ENCODE peak calls at places on chromosome 22, in six cellular contexts. G is uterus, F is PC-3, S is H9, X is kidney, H is mesendoderm. V is an unnamed sample.

GRCh38 chr22:41543854-41544670 is at the start of gene POLR3H:
- DNase-seq in G (peak), F (peak), S (peak), X (peak), H (peak), V (peak)

GRCh38 chr22:44952863-44953790 is 56.7 kb downstream of the PHF21B start:
- DNase-seq in G (no peak), F (no peak), S (peak), X (no peak), H (peak), V (no peak)

GRCh38 chr22:23500508-23501208 is 79.4 kb downstream of the IGLL1 start:
- DNase-seq in G (no peak), F (no peak), S (no peak), X (peak), H (peak), V (no peak)

GRCh38 chr22:48210812-48211211 is 1448.4 kb downstream of the TBC1D22A start:
- DNase-seq in G (no peak), F (no peak), S (no peak), X (no peak), H (no peak), V (no peak)

GRCh38 chr22:19213001-19213400 is 34.5 kb upstream of the SLC25A1 start:
- DNase-seq in G (no peak), F (no peak), S (no peak), X (no peak), H (no peak), V (no peak)

GRCh38 chr22:48453751-48454485 is 1373.8 kb downstream of the BRD1 start:
- DNase-seq in G (no peak), F (no peak), S (no peak), X (peak), H (no peak), V (no peak)

GRCh38 chr22:35842954-35843353 is 125.3 kb downstream of the APOL5 start:
- DNase-seq in G (no peak), F (peak), S (peak), X (no peak), H (peak), V (no peak)

GRCh38 chr22:48644108-48644507 is 1183.6 kb downstream of the BRD1 start:
- DNase-seq in G (no peak), F (no peak), S (no peak), X (no peak), H (peak), V (no peak)

GRCh38 chr22:24191381-24191841 is 10.1 kb downstream of the SUSD2 start:
- DNase-seq in G (no peak), F (no peak), S (peak), X (peak), H (no peak), V (no peak)

GRCh38 chr22:36029406-36029755 is 757 bp upstream of the RBFOX2 start:
- DNase-seq in G (no peak), F (no peak), S (no peak), X (no peak), H (no peak), V (no peak)

GRCh38 chr22:36612458-36612857 is 83.5 kb upstream of the EIF3D start:
- DNase-seq in G (no peak), F (peak), S (no peak), X (no peak), H (no peak), V (no peak)

GRCh38 chr22:35835998-35836691 is 118.5 kb downstream of the APOL5 start:
- DNase-seq in G (peak), F (peak), S (peak), X (no peak), H (peak), V (peak)

GRCh38 chr22:35629406-35630234 is 12.5 kb upstream of the MB start:
- DNase-seq in G (peak), F (peak), S (peak), X (peak), H (peak), V (peak)

GRCh38 chr22:35434061-35434750 is 34.3 kb downstream of the MCM5 start:
- DNase-seq in G (no peak), F (no peak), S (no peak), X (no peak), H (peak), V (no peak)

GRCh38 chr22:24244144-24244787 is 616 bp downstream of the GGT5 start:
- DNase-seq in G (peak), F (no peak), S (no peak), X (peak), H (no peak), V (no peak)

GRCh38 chr22:24499706-24500105 is 4.6 kb downstream of the UPB1 start:
- DNase-seq in G (no peak), F (no peak), S (no peak), X (peak), H (no peak), V (no peak)

GRCh38 chr22:48802576-48802975 is 1025.1 kb downstream of the BRD1 start:
- DNase-seq in G (no peak), F (no peak), S (no peak), X (no peak), H (no peak), V (no peak)

GRCh38 chr22:43860831-43861230 is 1.5 kb downstream of the SULT4A1 start:
- DNase-seq in G (no peak), F (no peak), S (peak), X (peak), H (peak), V (no peak)

GRCh38 chr22:24289781-24290181 is 19.1 kb downstream of the SPECC1L start:
- DNase-seq in G (no peak), F (no peak), S (no peak), X (no peak), H (peak), V (no peak)

GRCh38 chr22:10961043-10961860 is 4566.7 kb upstream of the OR11H1 start:
- DNase-seq in G (no peak), F (no peak), S (no peak), X (peak), H (no peak), V (no peak)

GRCh38 chr22:44698531-44699421 is 3.2 kb upstream of the PRR5 start:
- DNase-seq in G (peak), F (no peak), S (peak), X (no peak), H (peak), V (no peak)

GRCh38 chr22:21761086-21761485 is 25.5 kb upstream of the YPEL1 start:
- DNase-seq in G (no peak), F (no peak), S (no peak), X (no peak), H (no peak), V (no peak)

GRCh38 chr22:27207907-27208306 is 550.5 kb downstream of the MIAT start:
- DNase-seq in G (no peak), F (no peak), S (no peak), X (no peak), H (no peak), V (no peak)

GRCh38 chr22:19974935-19975706 is 33.5 kb upstream of the TXNRD2 start:
- DNase-seq in G (no peak), F (peak), S (peak), X (no peak), H (peak), V (no peak)

GRCh38 chr22:34966980-34967379 is 99.0 kb upstream of the ISX start:
- DNase-seq in G (no peak), F (peak), S (no peak), X (no peak), H (peak), V (no peak)

GRCh38 chr22:48310740-48311139 is 1516.9 kb downstream of the BRD1 start:
- DNase-seq in G (no peak), F (no peak), S (no peak), X (peak), H (no peak), V (no peak)

GRCh38 chr22:24432059-24432853 is 4.9 kb downstream of the ADORA2A start:
- DNase-seq in G (peak), F (no peak), S (no peak), X (peak), H (no peak), V (no peak)

GRCh38 chr22:36399473-36399780 is 11.7 kb upstream of the MYH9 start:
- DNase-seq in G (no peak), F (peak), S (no peak), X (no peak), H (no peak), V (no peak)

GRCh38 chr22:24517446-24517845 is 22.3 kb downstream of the UPB1 start:
- DNase-seq in G (no peak), F (no peak), S (no peak), X (no peak), H (no peak), V (no peak)

GRCh38 chr22:44648085-44648820 is 53.8 kb upstream of the PRR5 start:
- DNase-seq in G (no peak), F (no peak), S (peak), X (peak), H (no peak), V (no peak)

GRCh38 chr22:36415415-36416168 is 27.8 kb upstream of the MYH9 start:
- DNase-seq in G (no peak), F (no peak), S (no peak), X (no peak), H (peak), V (no peak)

DNA sequence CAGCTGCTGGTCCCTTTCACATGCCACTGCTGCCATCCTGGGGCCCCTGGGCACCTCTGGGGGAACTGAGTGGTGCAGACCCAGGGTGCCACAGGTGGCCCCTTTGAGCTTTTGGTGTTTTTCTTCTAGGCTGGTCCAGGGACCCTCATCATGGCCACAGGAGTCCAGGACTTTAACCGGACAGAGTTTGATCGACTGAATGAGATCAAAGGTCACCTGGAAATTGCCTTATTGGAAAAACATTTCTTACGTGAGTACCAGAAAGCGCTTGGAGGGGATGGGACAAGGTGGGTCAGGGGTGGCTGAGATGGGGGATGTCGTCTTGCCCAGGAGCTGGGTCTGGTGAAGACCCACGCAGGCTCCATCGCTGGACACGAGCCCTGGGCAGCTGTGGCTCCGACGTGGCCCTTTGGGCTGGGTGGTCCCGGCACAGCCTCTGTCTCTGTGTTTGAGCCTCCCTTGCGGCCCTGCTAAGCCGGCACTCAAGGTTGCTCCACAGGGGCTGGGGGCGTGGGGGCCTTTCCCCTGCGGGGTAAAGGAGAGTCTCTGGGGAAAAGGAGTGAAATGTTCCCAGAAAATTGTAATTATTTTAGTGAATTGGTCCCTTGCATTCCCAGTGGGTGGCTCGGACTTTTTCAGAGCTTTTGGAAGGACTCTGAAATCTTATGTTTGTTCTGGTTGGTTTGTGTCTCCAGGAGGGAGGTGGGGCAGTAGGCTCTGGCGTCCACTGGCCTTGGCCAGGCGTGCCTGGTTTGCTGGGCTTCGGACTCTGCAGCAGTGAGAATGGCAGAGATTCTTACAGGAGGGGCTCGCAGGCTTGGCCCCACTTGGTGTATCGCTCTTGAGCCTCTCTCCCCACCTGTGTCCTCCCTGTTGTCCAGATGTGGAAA is 17.8 kb downstream of the GRAMD4 start:
- DNase-seq in G (no peak), F (no peak), S (no peak), X (no peak), H (no peak), V (no peak)
- H3K27ac ChIP-seq in G (no peak), F (no peak), S (no peak), X (no peak), H (no peak), V (no peak)

DNA sequence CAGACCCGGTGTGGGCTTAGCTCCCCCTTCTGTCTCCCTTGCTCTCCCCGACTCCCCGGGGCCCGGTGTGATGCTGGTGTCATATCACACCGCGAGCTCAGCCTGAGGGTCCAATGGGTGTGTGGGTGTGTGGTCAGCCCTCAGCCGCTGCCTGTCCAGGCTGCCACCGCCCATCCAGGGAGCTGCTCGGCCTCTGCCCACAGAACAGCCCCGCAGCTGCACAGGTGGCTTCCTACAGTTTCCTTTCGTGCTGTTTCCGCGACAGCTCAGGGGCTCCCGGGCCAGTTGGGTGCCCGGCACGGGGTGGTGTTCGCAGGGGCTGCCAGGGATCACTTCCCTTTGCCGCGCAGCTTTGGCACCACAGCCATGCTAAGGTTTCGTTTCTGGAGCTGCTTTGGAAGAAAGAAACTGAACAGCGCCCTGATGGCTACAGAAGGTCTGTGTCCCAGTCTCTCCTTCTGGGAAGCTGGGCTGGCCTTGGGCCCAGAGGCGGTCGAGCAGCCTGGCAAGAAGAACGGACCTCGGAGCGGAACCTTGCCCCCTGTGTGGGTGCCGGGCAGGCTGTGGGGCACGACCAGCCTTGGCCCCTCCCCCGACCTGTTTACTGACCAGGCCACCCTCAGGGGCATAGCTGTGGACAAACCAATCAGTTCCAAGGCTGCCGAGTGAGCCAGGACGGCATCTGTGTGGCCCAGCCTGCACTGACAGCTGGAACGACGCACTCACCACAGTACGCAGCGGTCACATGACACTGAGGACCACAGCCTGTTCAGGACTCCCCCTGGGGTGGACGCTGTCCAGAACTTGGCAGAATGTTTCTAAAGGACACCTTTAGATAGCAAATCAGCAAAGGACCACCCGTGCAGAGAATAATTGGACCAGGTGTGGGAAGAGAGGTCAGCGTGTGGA is 7.0 kb downstream of the PIM3 start:
- DNase-seq in G (peak), F (no peak), S (peak), X (peak), H (no peak), V (no peak)
- H3K27ac ChIP-seq in G (peak), F (no peak), S (no peak), X (peak), H (no peak), V (no peak)

GRCh38 chr22:29341849-29342127 is 26.3 kb upstream of the RASL10A start:
- DNase-seq in G (no peak), F (no peak), S (no peak), X (no peak), H (no peak), V (no peak)

GRCh38 chr22:29342177-29342576 is 26.7 kb upstream of the RASL10A start:
- DNase-seq in G (no peak), F (no peak), S (no peak), X (no peak), H (no peak), V (no peak)

GRCh38 chr22:29344137-29344536 is 28.6 kb upstream of the RASL10A start:
- DNase-seq in G (peak), F (peak), S (no peak), X (no peak), H (peak), V (peak)

GRCh38 chr22:29343313-29343805 is 27.9 kb upstream of the RASL10A start:
- DNase-seq in G (no peak), F (peak), S (no peak), X (no peak), H (no peak), V (peak)

DNA sequence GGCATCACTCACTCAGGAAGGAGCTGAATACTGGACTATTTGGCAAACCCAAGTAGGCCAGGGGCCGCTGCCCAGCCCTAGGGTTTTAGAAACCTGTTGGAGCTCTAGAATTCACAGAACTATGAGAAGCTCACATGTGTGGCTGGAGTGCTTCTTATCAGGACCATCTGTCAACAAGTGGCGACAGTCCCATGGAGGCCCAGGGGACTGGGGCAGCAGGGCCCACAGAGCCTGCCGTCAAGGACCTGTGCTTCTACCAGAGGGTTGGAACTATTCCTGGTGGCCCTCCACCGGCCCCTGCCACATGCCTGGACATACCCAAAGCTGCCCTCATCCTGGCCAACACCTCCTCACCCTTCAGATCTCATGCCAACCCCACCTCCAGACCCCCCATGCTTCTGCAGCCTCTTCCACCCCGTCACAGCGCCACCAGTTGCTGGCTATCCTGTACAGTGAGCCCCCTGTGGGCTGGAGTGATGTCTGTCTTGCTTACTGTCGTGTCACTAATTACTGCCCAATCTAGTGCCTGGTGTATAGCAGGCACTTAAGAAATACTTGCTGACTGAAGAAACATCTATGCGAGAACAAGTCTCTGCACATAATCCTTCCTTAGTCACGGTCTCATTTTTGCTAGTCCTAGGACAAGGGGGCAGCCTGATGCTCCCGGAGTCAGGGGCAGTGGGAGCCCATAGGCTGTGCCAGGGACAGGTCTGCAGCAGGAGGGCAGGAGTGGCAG is 27.2 kb upstream of the RASL10A start:
- DNase-seq in G (no peak), F (no peak), S (no peak), X (no peak), H (no peak), V (peak)
- H3K27ac ChIP-seq in G (no peak), F (peak), S (no peak), X (no peak), H (no peak), V (peak)

DNA sequence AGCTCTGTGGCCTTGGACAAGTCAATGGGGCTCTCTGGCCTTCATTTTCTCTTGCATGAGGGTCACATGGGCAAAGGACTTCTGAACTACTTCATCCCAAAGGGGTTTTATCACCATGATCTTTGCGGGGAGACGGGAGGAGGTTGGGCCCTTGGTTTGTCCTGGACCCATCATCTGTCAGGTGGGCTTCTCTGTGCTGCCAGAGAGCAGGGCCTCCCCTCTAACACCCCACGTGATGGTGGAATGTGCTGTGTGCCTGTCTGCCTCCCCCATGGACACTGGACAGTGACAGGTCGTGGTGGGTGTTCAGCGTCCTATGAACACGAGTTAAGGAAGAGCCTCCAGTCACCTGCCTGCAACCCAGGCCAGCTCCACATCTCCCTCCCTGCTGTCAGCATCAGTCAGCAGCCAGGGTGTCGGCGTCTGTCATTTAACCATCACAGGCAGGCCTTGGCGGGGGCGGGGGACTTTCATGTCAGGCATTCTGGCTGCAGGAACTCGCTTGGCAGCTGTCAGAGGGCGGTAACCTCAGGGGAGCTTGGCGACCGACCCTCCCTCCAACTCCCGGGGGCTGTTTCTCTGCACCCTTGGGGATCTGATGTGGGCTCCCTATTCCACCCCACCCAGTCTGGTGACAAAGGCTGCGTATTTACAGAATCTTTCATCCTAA is 2.6 kb upstream of the SUN2 start:
- DNase-seq in G (no peak), F (no peak), S (no peak), X (peak), H (no peak), V (no peak)
- H3K27ac ChIP-seq in G (no peak), F (no peak), S (no peak), X (no peak), H (no peak), V (no peak)

DNA sequence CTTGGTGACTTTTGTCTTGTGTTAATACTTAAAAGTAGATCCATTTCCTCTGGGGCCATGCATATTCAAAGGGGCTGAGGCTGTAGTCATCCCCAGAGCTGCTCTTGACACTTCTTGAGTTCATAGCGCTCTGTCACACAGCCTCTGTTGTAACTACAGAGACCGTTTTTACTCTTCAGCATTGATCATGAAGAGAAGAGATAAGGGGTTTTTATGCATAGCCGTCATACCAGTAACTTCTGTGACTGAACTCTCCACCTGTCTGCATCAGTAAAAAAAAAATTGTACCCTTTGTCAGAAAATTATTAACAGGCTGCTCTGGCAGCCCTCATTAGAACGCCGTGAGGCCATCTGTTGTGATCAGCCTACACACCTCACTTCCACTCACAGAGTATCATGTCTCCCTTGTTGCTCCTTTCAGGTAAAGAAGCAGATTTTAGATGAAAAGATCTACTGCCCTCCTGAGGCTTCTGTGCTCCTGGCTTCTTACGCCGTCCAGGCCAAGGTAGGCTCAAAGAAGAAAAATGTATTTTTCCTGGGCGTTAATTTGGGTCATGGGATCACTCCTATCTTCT is 38.4 kb downstream of the NF2 start:
- DNase-seq in G (no peak), F (no peak), S (no peak), X (no peak), H (no peak), V (no peak)
- H3K27ac ChIP-seq in G (peak), F (no peak), S (no peak), X (no peak), H (no peak), V (no peak)

V was measured in epithelial cell of prostate.